ENCODE peak calls at places on chromosomes 11 and 22, in nine cellular contexts. One of them, this sample, is unnamed.

GRCh38 chr11:108432783-108433182 is 34.5 kb downstream of the C11orf65 start:
- DNase-seq in left ventricle myocardium inferior: no peak
- DNase-seq in spleen: no peak
- DNase-seq in GM12865: no peak
- DNase-seq in ovary: no peak
- DNase-seq in mesothelial cell of epicardium: no peak
- DNase-seq in PC-3: peak
- DNase-seq in CD8-positive, alpha-beta T cell: no peak
- DNase-seq in BE2C: no peak
- DNase-seq in this sample: no peak

GRCh38 chr11:61923166-61924015 is 6.0 kb upstream of the RAB3IL1 start:
- DNase-seq in left ventricle myocardium inferior: peak
- DNase-seq in spleen: no peak
- DNase-seq in GM12865: no peak
- DNase-seq in ovary: peak
- DNase-seq in mesothelial cell of epicardium: no peak
- DNase-seq in PC-3: no peak
- DNase-seq in CD8-positive, alpha-beta T cell: no peak
- DNase-seq in BE2C: peak
- DNase-seq in this sample: no peak

GRCh38 chr11:67289651-67290479 is 762 bp downstream of the ANKRD13D start:
- DNase-seq in left ventricle myocardium inferior: peak
- DNase-seq in spleen: peak
- DNase-seq in GM12865: no peak
- DNase-seq in ovary: peak
- DNase-seq in mesothelial cell of epicardium: no peak
- DNase-seq in PC-3: peak
- DNase-seq in CD8-positive, alpha-beta T cell: no peak
- DNase-seq in BE2C: no peak
- DNase-seq in this sample: no peak

GRCh38 chr11:118289411-118289810 is 15.1 kb upstream of the CD3E start:
- DNase-seq in left ventricle myocardium inferior: no peak
- DNase-seq in spleen: no peak
- DNase-seq in GM12865: no peak
- DNase-seq in ovary: no peak
- DNase-seq in mesothelial cell of epicardium: no peak
- DNase-seq in PC-3: no peak
- DNase-seq in CD8-positive, alpha-beta T cell: no peak
- DNase-seq in BE2C: no peak
- DNase-seq in this sample: no peak

GRCh38 chr11:64742087-64742939 is 1.6 kb downstream of the RASGRP2 start:
- DNase-seq in left ventricle myocardium inferior: no peak
- DNase-seq in spleen: peak
- DNase-seq in GM12865: peak
- DNase-seq in ovary: no peak
- DNase-seq in mesothelial cell of epicardium: no peak
- DNase-seq in PC-3: peak
- DNase-seq in CD8-positive, alpha-beta T cell: peak
- DNase-seq in BE2C: no peak
- DNase-seq in this sample: peak

GRCh38 chr11:12330491-12331231 is 46.7 kb upstream of the PARVA start:
- DNase-seq in left ventricle myocardium inferior: no peak
- DNase-seq in spleen: no peak
- DNase-seq in GM12865: no peak
- DNase-seq in ovary: peak
- DNase-seq in mesothelial cell of epicardium: no peak
- DNase-seq in PC-3: no peak
- DNase-seq in CD8-positive, alpha-beta T cell: no peak
- DNase-seq in BE2C: peak
- DNase-seq in this sample: no peak

GRCh38 chr11:85930879-85931366 is 75.7 kb downstream of the CCDC83 start:
- DNase-seq in left ventricle myocardium inferior: no peak
- DNase-seq in spleen: no peak
- DNase-seq in GM12865: no peak
- DNase-seq in ovary: no peak
- DNase-seq in mesothelial cell of epicardium: no peak
- DNase-seq in PC-3: no peak
- DNase-seq in CD8-positive, alpha-beta T cell: no peak
- DNase-seq in BE2C: no peak
- DNase-seq in this sample: no peak

GRCh38 chr22:21025266-21025665 is 7.1 kb downstream of the SLC7A4 start:
- DNase-seq in left ventricle myocardium inferior: no peak
- DNase-seq in spleen: no peak
- DNase-seq in GM12865: no peak
- DNase-seq in ovary: no peak
- DNase-seq in mesothelial cell of epicardium: no peak
- DNase-seq in PC-3: no peak
- DNase-seq in CD8-positive, alpha-beta T cell: peak
- DNase-seq in BE2C: no peak
- DNase-seq in this sample: no peak

GRCh38 chr11:7949934-7950333 is 8.4 kb upstream of the OR10A3 start:
- DNase-seq in left ventricle myocardium inferior: no peak
- DNase-seq in spleen: no peak
- DNase-seq in GM12865: no peak
- DNase-seq in ovary: no peak
- DNase-seq in mesothelial cell of epicardium: no peak
- DNase-seq in PC-3: no peak
- DNase-seq in CD8-positive, alpha-beta T cell: no peak
- DNase-seq in BE2C: no peak
- DNase-seq in this sample: no peak

GRCh38 chr11:121654506-121655480 is 202.0 kb upstream of the SORL1-AS1 start:
- DNase-seq in left ventricle myocardium inferior: no peak
- DNase-seq in spleen: no peak
- DNase-seq in GM12865: no peak
- DNase-seq in ovary: no peak
- DNase-seq in mesothelial cell of epicardium: no peak
- DNase-seq in PC-3: peak
- DNase-seq in CD8-positive, alpha-beta T cell: no peak
- DNase-seq in BE2C: no peak
- DNase-seq in this sample: no peak

GRCh38 chr11:128734439-128735224 is 40.8 kb downstream of the FLI1 start:
- DNase-seq in left ventricle myocardium inferior: peak
- DNase-seq in spleen: peak
- DNase-seq in GM12865: peak
- DNase-seq in ovary: no peak
- DNase-seq in mesothelial cell of epicardium: no peak
- DNase-seq in PC-3: no peak
- DNase-seq in CD8-positive, alpha-beta T cell: no peak
- DNase-seq in BE2C: no peak
- DNase-seq in this sample: no peak

GRCh38 chr11:40393511-40393910 is 1065.9 kb downstream of the LRRC4C start:
- DNase-seq in left ventricle myocardium inferior: no peak
- DNase-seq in spleen: no peak
- DNase-seq in GM12865: no peak
- DNase-seq in ovary: no peak
- DNase-seq in mesothelial cell of epicardium: no peak
- DNase-seq in PC-3: no peak
- DNase-seq in CD8-positive, alpha-beta T cell: no peak
- DNase-seq in BE2C: no peak
- DNase-seq in this sample: no peak

GRCh38 chr11:40388097-40388818 is 1071.2 kb downstream of the LRRC4C start:
- DNase-seq in left ventricle myocardium inferior: no peak
- DNase-seq in spleen: no peak
- DNase-seq in GM12865: no peak
- DNase-seq in ovary: no peak
- DNase-seq in mesothelial cell of epicardium: no peak
- DNase-seq in PC-3: peak
- DNase-seq in CD8-positive, alpha-beta T cell: no peak
- DNase-seq in BE2C: no peak
- DNase-seq in this sample: no peak

GRCh38 chr11:40397141-40397540 is 1062.3 kb downstream of the LRRC4C start:
- DNase-seq in left ventricle myocardium inferior: no peak
- DNase-seq in spleen: no peak
- DNase-seq in GM12865: no peak
- DNase-seq in ovary: no peak
- DNase-seq in mesothelial cell of epicardium: no peak
- DNase-seq in PC-3: no peak
- DNase-seq in CD8-positive, alpha-beta T cell: no peak
- DNase-seq in BE2C: no peak
- DNase-seq in this sample: no peak

GRCh38 chr11:40387240-40387980 is 1072.0 kb downstream of the LRRC4C start:
- DNase-seq in left ventricle myocardium inferior: no peak
- DNase-seq in spleen: no peak
- DNase-seq in GM12865: no peak
- DNase-seq in ovary: no peak
- DNase-seq in mesothelial cell of epicardium: no peak
- DNase-seq in PC-3: no peak
- DNase-seq in CD8-positive, alpha-beta T cell: no peak
- DNase-seq in BE2C: no peak
- DNase-seq in this sample: no peak

DNA sequence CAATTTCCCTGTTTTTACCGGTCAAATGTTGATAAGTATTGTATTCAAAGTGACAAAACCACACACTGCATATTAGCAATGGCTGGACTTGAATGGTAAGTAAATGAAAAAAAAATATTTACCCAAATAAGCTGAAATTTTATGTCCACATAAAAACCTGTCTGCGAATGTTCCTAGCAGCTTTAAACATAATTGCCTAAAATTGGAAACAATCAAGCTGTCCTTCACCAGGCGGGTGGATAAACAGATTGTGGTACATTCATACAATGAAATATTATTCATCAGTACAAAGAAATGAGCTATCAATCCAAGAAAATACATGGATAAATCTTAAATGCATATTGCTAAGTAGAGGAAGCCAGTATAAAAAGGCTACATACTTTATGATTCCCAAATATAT is 1067.8 kb downstream of the LRRC4C start:
- DNase-seq in left ventricle myocardium inferior: no peak
- DNase-seq in spleen: no peak
- DNase-seq in GM12865: no peak
- DNase-seq in ovary: no peak
- DNase-seq in mesothelial cell of epicardium: no peak
- DNase-seq in PC-3: no peak
- DNase-seq in CD8-positive, alpha-beta T cell: no peak
- DNase-seq in BE2C: no peak
- DNase-seq in this sample: no peak
- TF ChIP-seq CTCF in left ventricle myocardium inferior: no peak
- TF ChIP-seq CTCF in spleen: no peak
- TF ChIP-seq CTCF in GM12865: no peak
- TF ChIP-seq CTCF in ovary: no peak
- TF ChIP-seq CTCF in mesothelial cell of epicardium: no peak
- TF ChIP-seq CTCF in PC-3: no peak
- TF ChIP-seq CTCF in CD8-positive, alpha-beta T cell: no peak
- TF ChIP-seq CTCF in BE2C: no peak
- TF ChIP-seq CTCF in this sample: no peak

GRCh38 chr22:34105461-34106062 is 185.3 kb upstream of the LARGE1 start:
- DNase-seq in left ventricle myocardium inferior: peak
- DNase-seq in spleen: no peak
- DNase-seq in GM12865: peak
- DNase-seq in ovary: peak
- DNase-seq in mesothelial cell of epicardium: peak
- DNase-seq in PC-3: peak
- DNase-seq in CD8-positive, alpha-beta T cell: peak
- DNase-seq in BE2C: peak
- DNase-seq in this sample: no peak
- TF ChIP-seq CTCF in left ventricle myocardium inferior: peak
- TF ChIP-seq CTCF in spleen: no peak
- TF ChIP-seq CTCF in GM12865: peak
- TF ChIP-seq CTCF in ovary: no peak
- TF ChIP-seq CTCF in mesothelial cell of epicardium: peak
- TF ChIP-seq CTCF in PC-3: peak
- TF ChIP-seq CTCF in CD8-positive, alpha-beta T cell: no peak
- TF ChIP-seq CTCF in BE2C: peak
- TF ChIP-seq CTCF in this sample: no peak

DNA sequence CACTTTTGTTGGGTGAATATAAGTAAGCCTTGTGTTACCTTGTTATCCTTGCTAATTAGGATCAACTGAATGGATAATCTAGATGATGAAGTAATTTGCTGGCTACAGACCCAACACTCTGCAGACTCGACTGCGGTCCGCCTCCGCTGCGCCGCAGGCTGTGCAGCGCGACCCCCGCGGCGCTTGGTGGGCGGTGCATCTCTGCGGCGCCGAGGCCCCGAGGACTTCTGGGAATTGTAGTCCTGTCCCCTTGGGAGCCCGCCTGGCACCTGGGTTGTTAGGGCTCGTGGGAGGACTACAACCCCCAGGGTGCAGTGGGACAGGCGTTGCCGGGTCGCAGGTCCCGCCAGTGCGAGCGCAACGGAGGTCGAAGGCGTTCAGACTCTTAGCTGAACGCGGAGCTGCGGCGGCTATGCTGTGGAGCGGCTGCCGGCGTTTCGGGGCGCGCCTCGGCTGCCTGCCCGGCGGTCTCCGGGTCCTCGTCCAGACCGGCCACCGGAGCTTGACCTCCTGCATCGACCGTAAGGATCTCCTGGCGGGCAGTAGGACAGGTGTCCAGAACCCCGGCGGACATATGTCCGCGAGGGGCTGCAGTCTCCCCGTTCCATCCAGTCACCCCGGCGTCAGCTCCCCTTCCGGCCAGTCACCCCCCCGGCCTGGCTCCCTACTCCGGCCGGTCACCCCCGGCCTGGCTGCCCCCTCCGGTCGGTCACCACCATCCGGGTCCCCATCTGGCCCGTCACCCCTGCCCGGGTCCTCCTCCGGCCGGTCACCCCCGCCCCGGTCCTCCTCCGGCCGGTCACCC is at the start of the genes ACAD8 and THYN1:
- DNase-seq in left ventricle myocardium inferior: peak
- DNase-seq in spleen: peak
- DNase-seq in GM12865: peak
- DNase-seq in ovary: peak
- DNase-seq in mesothelial cell of epicardium: peak
- DNase-seq in PC-3: peak
- DNase-seq in CD8-positive, alpha-beta T cell: peak
- DNase-seq in BE2C: peak
- DNase-seq in this sample: peak
- TF ChIP-seq CTCF in left ventricle myocardium inferior: peak
- TF ChIP-seq CTCF in spleen: peak
- TF ChIP-seq CTCF in GM12865: peak
- TF ChIP-seq CTCF in ovary: peak
- TF ChIP-seq CTCF in mesothelial cell of epicardium: no peak
- TF ChIP-seq CTCF in PC-3: no peak
- TF ChIP-seq CTCF in CD8-positive, alpha-beta T cell: no peak
- TF ChIP-seq CTCF in BE2C: no peak
- TF ChIP-seq CTCF in this sample: no peak

DNA sequence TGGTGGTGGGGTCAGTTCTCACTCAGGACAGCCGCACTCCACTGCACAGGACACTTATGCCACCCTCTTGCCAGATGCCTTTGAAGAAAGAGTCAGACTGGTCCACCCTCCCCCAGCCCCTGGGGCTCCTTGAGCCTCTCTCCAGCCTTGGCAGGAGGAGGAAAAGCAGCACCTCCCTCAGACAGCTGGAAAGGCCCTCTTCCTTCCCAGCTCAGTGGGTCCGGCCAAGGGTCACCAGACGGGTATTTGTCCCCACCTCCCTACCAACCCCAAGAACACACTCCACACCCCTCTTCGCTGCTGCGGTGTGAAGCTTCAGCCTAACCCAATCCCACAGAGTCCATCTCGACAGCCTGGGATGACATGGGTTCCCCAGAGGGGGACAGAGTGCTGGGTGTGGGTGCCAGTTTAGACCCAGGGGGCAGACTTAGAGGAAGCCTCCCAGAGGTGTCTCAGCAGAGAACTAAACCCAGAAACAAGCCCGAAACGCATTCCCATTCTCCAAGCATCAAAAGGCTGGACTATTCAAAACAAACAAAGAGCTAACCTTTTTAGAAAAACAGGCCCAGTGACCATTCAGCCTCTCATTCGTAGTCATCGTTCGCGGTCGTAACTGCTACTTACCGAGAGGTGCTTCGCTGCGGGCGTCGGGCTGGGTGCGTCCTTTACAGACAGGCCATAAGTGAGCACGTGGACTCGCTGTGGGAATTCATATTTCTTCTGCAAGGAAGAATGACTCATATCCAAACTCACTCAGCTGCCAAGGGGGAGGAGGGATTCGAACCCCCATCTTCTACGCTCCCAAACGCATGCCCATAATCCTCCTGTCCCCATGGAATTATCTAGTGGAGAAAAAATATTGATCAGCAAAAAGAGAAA is 57.5 kb upstream of the ANO1 start:
- DNase-seq in left ventricle myocardium inferior: peak
- DNase-seq in spleen: peak
- DNase-seq in GM12865: no peak
- DNase-seq in ovary: no peak
- DNase-seq in mesothelial cell of epicardium: no peak
- DNase-seq in PC-3: peak
- DNase-seq in CD8-positive, alpha-beta T cell: no peak
- DNase-seq in BE2C: no peak
- DNase-seq in this sample: no peak
- TF ChIP-seq CTCF in left ventricle myocardium inferior: no peak
- TF ChIP-seq CTCF in spleen: no peak
- TF ChIP-seq CTCF in GM12865: no peak
- TF ChIP-seq CTCF in ovary: no peak
- TF ChIP-seq CTCF in mesothelial cell of epicardium: no peak
- TF ChIP-seq CTCF in PC-3: no peak
- TF ChIP-seq CTCF in CD8-positive, alpha-beta T cell: no peak
- TF ChIP-seq CTCF in BE2C: no peak
- TF ChIP-seq CTCF in this sample: no peak

This sample was measured in natural killer cell.